ENCODE peak calls at places on chromosomes 11 and 22, in six cellular contexts. One of them, this sample, is unnamed. For H3K4me1, the result is how much of the 10 kb centered on the place peaks cover.

GRCh38 chr11:11620966-11621880 is 582 bp downstream of the GALNT18 start:
- DNase-seq in left ventricle myocardium inferior: peak
- DNase-seq in tibial nerve: no peak
- DNase-seq in hepatocyte: peak
- DNase-seq in A549: peak
- DNase-seq in upper lobe of left lung: no peak
- DNase-seq in this sample: peak

GRCh38 chr11:65574963-65575567 is 788 bp upstream of the EHBP1L1 start:
- DNase-seq in tibial nerve: no peak
- DNase-seq in upper lobe of left lung: peak
- DNase-seq in left ventricle myocardium inferior: no peak
- DNase-seq in A549: no peak
- DNase-seq in hepatocyte: peak
- DNase-seq in this sample: peak

GRCh38 chr22:20571531-20572007 is 64.2 kb downstream of the MED15 start:
- DNase-seq in left ventricle myocardium inferior: peak
- DNase-seq in hepatocyte: no peak
- DNase-seq in tibial nerve: no peak
- DNase-seq in A549: peak
- DNase-seq in upper lobe of left lung: no peak
- DNase-seq in this sample: no peak

GRCh38 chr11:124865902-124866851 is 945 bp downstream of the ROBO3 start:
- DNase-seq in upper lobe of left lung: no peak
- DNase-seq in A549: no peak
- DNase-seq in hepatocyte: peak
- DNase-seq in left ventricle myocardium inferior: no peak
- DNase-seq in tibial nerve: no peak
- DNase-seq in this sample: peak

GRCh38 chr11:131675489-131675888 is 305.1 kb downstream of the NTM start:
- DNase-seq in upper lobe of left lung: no peak
- DNase-seq in left ventricle myocardium inferior: no peak
- DNase-seq in hepatocyte: no peak
- DNase-seq in tibial nerve: no peak
- DNase-seq in A549: no peak
- DNase-seq in this sample: no peak

GRCh38 chr22:47153854-47154542 is 391.5 kb downstream of the TBC1D22A start:
- DNase-seq in upper lobe of left lung: no peak
- DNase-seq in tibial nerve: no peak
- DNase-seq in A549: no peak
- DNase-seq in hepatocyte: no peak
- DNase-seq in left ventricle myocardium inferior: no peak
- DNase-seq in this sample: no peak

GRCh38 chr11:13210424-13210823 is 67.2 kb upstream of the BMAL1 start:
- DNase-seq in upper lobe of left lung: peak
- DNase-seq in left ventricle myocardium inferior: peak
- DNase-seq in tibial nerve: peak
- DNase-seq in hepatocyte: peak
- DNase-seq in A549: peak
- DNase-seq in this sample: no peak

GRCh38 chr11:72972541-72973128 is 158.4 kb downstream of the ATG16L2 start:
- DNase-seq in upper lobe of left lung: no peak
- DNase-seq in tibial nerve: no peak
- DNase-seq in A549: no peak
- DNase-seq in left ventricle myocardium inferior: no peak
- DNase-seq in hepatocyte: no peak
- DNase-seq in this sample: no peak

GRCh38 chr11:5123802-5124521 is 14.2 kb downstream of the OR52A5 start:
- DNase-seq in tibial nerve: peak
- DNase-seq in A549: peak
- DNase-seq in upper lobe of left lung: peak
- DNase-seq in hepatocyte: peak
- DNase-seq in left ventricle myocardium inferior: peak
- DNase-seq in this sample: no peak

GRCh38 chr11:45259607-45260006 is 26.5 kb downstream of the SYT13 start:
- DNase-seq in tibial nerve: no peak
- DNase-seq in hepatocyte: peak
- DNase-seq in A549: peak
- DNase-seq in left ventricle myocardium inferior: no peak
- DNase-seq in upper lobe of left lung: no peak
- DNase-seq in this sample: peak

GRCh38 chr11:69533296-69534165 is 52.1 kb downstream of the LINC01488 start:
- DNase-seq in A549: no peak
- DNase-seq in upper lobe of left lung: no peak
- DNase-seq in left ventricle myocardium inferior: no peak
- DNase-seq in hepatocyte: no peak
- DNase-seq in tibial nerve: no peak
- DNase-seq in this sample: peak

GRCh38 chr22:29716814-29717213 is 3.0 kb upstream of the CABP7 start:
- DNase-seq in hepatocyte: peak
- DNase-seq in A549: peak
- DNase-seq in upper lobe of left lung: peak
- DNase-seq in left ventricle myocardium inferior: peak
- DNase-seq in tibial nerve: peak
- DNase-seq in this sample: no peak

GRCh38 chr11:64620286-64620962 is 29.4 kb downstream of the SLC22A12 start:
- DNase-seq in left ventricle myocardium inferior: no peak
- DNase-seq in tibial nerve: no peak
- DNase-seq in hepatocyte: peak
- DNase-seq in A549: no peak
- DNase-seq in upper lobe of left lung: no peak
- DNase-seq in this sample: no peak

GRCh38 chr11:93783767-93784151 is 323 bp upstream of the MED17 start:
- DNase-seq in tibial nerve: no peak
- DNase-seq in A549: no peak
- DNase-seq in hepatocyte: no peak
- DNase-seq in upper lobe of left lung: peak
- DNase-seq in left ventricle myocardium inferior: no peak
- DNase-seq in this sample: no peak

GRCh38 chr11:563066-563811 is 2.5 kb downstream of the RASSF7 start:
- DNase-seq in left ventricle myocardium inferior: no peak
- DNase-seq in tibial nerve: no peak
- DNase-seq in A549: no peak
- DNase-seq in upper lobe of left lung: no peak
- DNase-seq in hepatocyte: no peak
- DNase-seq in this sample: peak

GRCh38 chr11:64448599-64449380 is 89.8 kb downstream of the RPS6KA4 start:
- DNase-seq in upper lobe of left lung: peak
- DNase-seq in left ventricle myocardium inferior: peak
- DNase-seq in hepatocyte: peak
- DNase-seq in tibial nerve: peak
- DNase-seq in A549: peak
- DNase-seq in this sample: peak

GRCh38 chr11:68009391-68010000 is 631 bp upstream of the ALDH3B1 start:
- DNase-seq in A549: peak
- DNase-seq in left ventricle myocardium inferior: no peak
- DNase-seq in upper lobe of left lung: peak
- DNase-seq in hepatocyte: no peak
- DNase-seq in tibial nerve: no peak
- DNase-seq in this sample: peak

GRCh38 chr11:68006606-68007166 is 2.8 kb upstream of the UNC93B1 start:
- DNase-seq in hepatocyte: no peak
- DNase-seq in tibial nerve: no peak
- DNase-seq in upper lobe of left lung: no peak
- DNase-seq in A549: no peak
- DNase-seq in left ventricle myocardium inferior: no peak
- DNase-seq in this sample: peak

GRCh38 chr11:68007498-68008380 is 2.4 kb upstream of the ALDH3B1 start:
- DNase-seq in hepatocyte: no peak
- DNase-seq in tibial nerve: no peak
- DNase-seq in A549: no peak
- DNase-seq in upper lobe of left lung: no peak
- DNase-seq in left ventricle myocardium inferior: no peak
- DNase-seq in this sample: peak

GRCh38 chr11:68010058-68011041 is at the start of gene ALDH3B1:
- DNase-seq in left ventricle myocardium inferior: peak
- DNase-seq in hepatocyte: peak
- DNase-seq in tibial nerve: peak
- DNase-seq in upper lobe of left lung: peak
- DNase-seq in A549: peak
- DNase-seq in this sample: peak

GRCh38 chr11:68008381-68009337 is 1.5 kb upstream of the ALDH3B1 start:
- DNase-seq in upper lobe of left lung: peak
- DNase-seq in A549: no peak
- DNase-seq in left ventricle myocardium inferior: no peak
- DNase-seq in tibial nerve: no peak
- DNase-seq in hepatocyte: no peak
- DNase-seq in this sample: peak
- H3K4me1 ChIP-seq in upper lobe of left lung: under half
- H3K4me1 ChIP-seq in A549: half or more
- H3K4me1 ChIP-seq in left ventricle myocardium inferior: under half
- H3K4me1 ChIP-seq in tibial nerve: half or more
- H3K4me1 ChIP-seq in hepatocyte: under half
- H3K4me1 ChIP-seq in this sample: under half

GRCh38 chr11:34300571-34301295 is 57.1 kb downstream of the ABTB2 start:
- DNase-seq in tibial nerve: no peak
- DNase-seq in left ventricle myocardium inferior: no peak
- DNase-seq in upper lobe of left lung: no peak
- DNase-seq in A549: no peak
- DNase-seq in hepatocyte: no peak
- DNase-seq in this sample: no peak
- H3K4me1 ChIP-seq in tibial nerve: under half
- H3K4me1 ChIP-seq in left ventricle myocardium inferior: under half
- H3K4me1 ChIP-seq in upper lobe of left lung: under half
- H3K4me1 ChIP-seq in A549: under half
- H3K4me1 ChIP-seq in hepatocyte: under half
- H3K4me1 ChIP-seq in this sample: under half

GRCh38 chr11:121473064-121473777 is 20.5 kb upstream of the SORL1-AS1 start:
- DNase-seq in upper lobe of left lung: no peak
- DNase-seq in left ventricle myocardium inferior: no peak
- DNase-seq in tibial nerve: no peak
- DNase-seq in A549: no peak
- DNase-seq in hepatocyte: no peak
- DNase-seq in this sample: no peak
- H3K4me1 ChIP-seq in upper lobe of left lung: under half
- H3K4me1 ChIP-seq in left ventricle myocardium inferior: under half
- H3K4me1 ChIP-seq in tibial nerve: under half
- H3K4me1 ChIP-seq in A549: under half
- H3K4me1 ChIP-seq in hepatocyte: under half
- H3K4me1 ChIP-seq in this sample: under half

DNA sequence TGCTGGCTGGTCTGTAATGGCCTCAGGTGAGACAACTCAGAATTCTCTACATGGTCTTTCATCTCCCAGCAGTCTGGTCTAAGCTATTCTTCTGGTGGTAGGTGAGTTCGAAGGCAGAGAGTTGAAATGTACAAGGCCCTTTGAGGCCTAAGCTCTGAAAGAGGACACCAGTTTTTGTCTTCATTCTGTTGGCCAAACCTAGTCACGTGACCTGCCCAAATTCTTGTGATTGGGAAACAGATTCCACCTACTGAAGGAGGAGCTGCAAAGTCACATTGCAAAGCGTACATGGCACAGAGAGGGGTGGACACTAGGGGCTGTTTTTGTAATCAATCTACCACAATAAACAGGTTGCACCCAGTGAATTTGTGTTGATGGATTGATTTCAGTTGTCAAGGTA is 193.5 kb downstream of the NAV2 start:
- DNase-seq in left ventricle myocardium inferior: no peak
- DNase-seq in tibial nerve: no peak
- DNase-seq in hepatocyte: no peak
- DNase-seq in upper lobe of left lung: no peak
- DNase-seq in A549: peak
- DNase-seq in this sample: no peak
- H3K4me1 ChIP-seq in left ventricle myocardium inferior: under half
- H3K4me1 ChIP-seq in tibial nerve: under half
- H3K4me1 ChIP-seq in hepatocyte: under half
- H3K4me1 ChIP-seq in upper lobe of left lung: under half
- H3K4me1 ChIP-seq in A549: under half
- H3K4me1 ChIP-seq in this sample: under half

GRCh38 chr11:111731839-111732238 is 34.4 kb downstream of the PPP2R1B start:
- DNase-seq in A549: no peak
- DNase-seq in hepatocyte: no peak
- DNase-seq in tibial nerve: no peak
- DNase-seq in upper lobe of left lung: no peak
- DNase-seq in left ventricle myocardium inferior: no peak
- DNase-seq in this sample: no peak
- H3K4me1 ChIP-seq in A549: under half
- H3K4me1 ChIP-seq in hepatocyte: under half
- H3K4me1 ChIP-seq in tibial nerve: under half
- H3K4me1 ChIP-seq in upper lobe of left lung: half or more
- H3K4me1 ChIP-seq in left ventricle myocardium inferior: half or more
- H3K4me1 ChIP-seq in this sample: half or more

This sample was measured in kidney.